ENCODE peak calls at places on chromosome 10, in eight cellular contexts. One of them, this sample, is unnamed.

GRCh38 chr10:43118631-43119415 is 19.4 kb upstream of the CSGALNACT2 start:
- DNase-seq in lower lobe of right lung: peak
- DNase-seq in left ventricle myocardium inferior: no peak
- DNase-seq in OCI-LY7: no peak
- DNase-seq in RWPE1: no peak
- DNase-seq in psoas muscle: no peak
- DNase-seq in neuronal stem cell: no peak
- DNase-seq in uterus: no peak
- DNase-seq in this sample: no peak

GRCh38 chr10:90286941-90287340 is 570.9 kb downstream of the HTR7 start:
- DNase-seq in lower lobe of right lung: no peak
- DNase-seq in left ventricle myocardium inferior: no peak
- DNase-seq in OCI-LY7: no peak
- DNase-seq in RWPE1: no peak
- DNase-seq in psoas muscle: no peak
- DNase-seq in neuronal stem cell: no peak
- DNase-seq in uterus: no peak
- DNase-seq in this sample: no peak

GRCh38 chr10:100836891-100837290 is 75.9 kb upstream of the SLF2 start:
- DNase-seq in lower lobe of right lung: no peak
- DNase-seq in left ventricle myocardium inferior: no peak
- DNase-seq in OCI-LY7: no peak
- DNase-seq in RWPE1: no peak
- DNase-seq in psoas muscle: no peak
- DNase-seq in neuronal stem cell: no peak
- DNase-seq in uterus: no peak
- DNase-seq in this sample: no peak

GRCh38 chr10:113303747-113304146 is 249.1 kb upstream of the HABP2 start:
- DNase-seq in lower lobe of right lung: no peak
- DNase-seq in left ventricle myocardium inferior: no peak
- DNase-seq in OCI-LY7: no peak
- DNase-seq in RWPE1: no peak
- DNase-seq in psoas muscle: no peak
- DNase-seq in neuronal stem cell: no peak
- DNase-seq in uterus: no peak
- DNase-seq in this sample: peak

GRCh38 chr10:119408969-119409371 is 133.5 kb downstream of the RGS10 start:
- DNase-seq in lower lobe of right lung: no peak
- DNase-seq in left ventricle myocardium inferior: no peak
- DNase-seq in OCI-LY7: no peak
- DNase-seq in RWPE1: no peak
- DNase-seq in psoas muscle: no peak
- DNase-seq in neuronal stem cell: no peak
- DNase-seq in uterus: peak
- DNase-seq in this sample: no peak

GRCh38 chr10:71225291-71226058 is 13.1 kb downstream of the UNC5B start:
- DNase-seq in lower lobe of right lung: no peak
- DNase-seq in left ventricle myocardium inferior: no peak
- DNase-seq in OCI-LY7: no peak
- DNase-seq in RWPE1: no peak
- DNase-seq in psoas muscle: no peak
- DNase-seq in neuronal stem cell: no peak
- DNase-seq in uterus: peak
- DNase-seq in this sample: no peak

GRCh38 chr10:105041956-105042355 is 400.9 kb downstream of the SORCS3 start:
- DNase-seq in lower lobe of right lung: no peak
- DNase-seq in left ventricle myocardium inferior: no peak
- DNase-seq in OCI-LY7: no peak
- DNase-seq in RWPE1: peak
- DNase-seq in psoas muscle: no peak
- DNase-seq in neuronal stem cell: no peak
- DNase-seq in uterus: no peak
- DNase-seq in this sample: peak

GRCh38 chr10:86402283-86402931 is 35.8 kb upstream of the GRID1 start:
- DNase-seq in lower lobe of right lung: no peak
- DNase-seq in left ventricle myocardium inferior: no peak
- DNase-seq in OCI-LY7: no peak
- DNase-seq in RWPE1: no peak
- DNase-seq in psoas muscle: no peak
- DNase-seq in neuronal stem cell: no peak
- DNase-seq in uterus: no peak
- DNase-seq in this sample: no peak

GRCh38 chr10:72244573-72245038 is 28.5 kb upstream of the ASCC1 start:
- DNase-seq in lower lobe of right lung: no peak
- DNase-seq in left ventricle myocardium inferior: peak
- DNase-seq in OCI-LY7: no peak
- DNase-seq in RWPE1: no peak
- DNase-seq in psoas muscle: no peak
- DNase-seq in neuronal stem cell: no peak
- DNase-seq in uterus: no peak
- DNase-seq in this sample: no peak

GRCh38 chr10:72240371-72240770 is 24.3 kb upstream of the ASCC1 start:
- DNase-seq in lower lobe of right lung: no peak
- DNase-seq in left ventricle myocardium inferior: peak
- DNase-seq in OCI-LY7: no peak
- DNase-seq in RWPE1: no peak
- DNase-seq in psoas muscle: no peak
- DNase-seq in neuronal stem cell: no peak
- DNase-seq in uterus: no peak
- DNase-seq in this sample: no peak

GRCh38 chr10:72243822-72244437 is 27.9 kb upstream of the ASCC1 start:
- DNase-seq in lower lobe of right lung: peak
- DNase-seq in left ventricle myocardium inferior: peak
- DNase-seq in OCI-LY7: no peak
- DNase-seq in RWPE1: no peak
- DNase-seq in psoas muscle: peak
- DNase-seq in neuronal stem cell: no peak
- DNase-seq in uterus: peak
- DNase-seq in this sample: peak

GRCh38 chr10:72241853-72242252 is 25.8 kb upstream of the ASCC1 start:
- DNase-seq in lower lobe of right lung: no peak
- DNase-seq in left ventricle myocardium inferior: peak
- DNase-seq in OCI-LY7: no peak
- DNase-seq in RWPE1: no peak
- DNase-seq in psoas muscle: no peak
- DNase-seq in neuronal stem cell: no peak
- DNase-seq in uterus: no peak
- DNase-seq in this sample: no peak

DNA sequence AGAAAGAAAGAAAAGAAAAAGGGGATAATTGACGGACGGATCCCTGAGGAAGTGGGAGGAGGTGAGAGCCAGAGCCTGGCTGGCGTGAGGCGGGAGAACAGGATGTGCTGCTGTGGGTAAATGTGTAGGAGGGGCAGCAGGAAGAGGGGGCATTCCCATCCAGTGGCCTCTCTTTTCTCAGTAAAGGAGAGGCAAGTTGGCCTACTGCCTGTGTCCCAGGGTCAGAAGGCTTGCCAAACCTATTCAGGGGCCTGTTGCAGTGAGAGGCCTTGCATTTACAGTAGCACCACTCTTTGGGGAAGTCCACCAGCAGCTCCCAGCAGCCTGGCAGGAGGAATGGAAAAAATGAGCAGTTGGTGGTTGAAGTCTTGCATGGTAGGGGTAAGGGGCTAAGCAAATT is 26.6 kb upstream of the ASCC1 start:
- DNase-seq in lower lobe of right lung: peak
- DNase-seq in left ventricle myocardium inferior: peak
- DNase-seq in OCI-LY7: no peak
- DNase-seq in RWPE1: no peak
- DNase-seq in psoas muscle: peak
- DNase-seq in neuronal stem cell: no peak
- DNase-seq in uterus: peak
- DNase-seq in this sample: no peak
- H3K27ac ChIP-seq in lower lobe of right lung: peak
- H3K27ac ChIP-seq in left ventricle myocardium inferior: peak
- H3K27ac ChIP-seq in OCI-LY7: no peak
- H3K27ac ChIP-seq in RWPE1: peak
- H3K27ac ChIP-seq in psoas muscle: peak
- H3K27ac ChIP-seq in neuronal stem cell: no peak
- H3K27ac ChIP-seq in uterus: peak
- H3K27ac ChIP-seq in this sample: peak

DNA sequence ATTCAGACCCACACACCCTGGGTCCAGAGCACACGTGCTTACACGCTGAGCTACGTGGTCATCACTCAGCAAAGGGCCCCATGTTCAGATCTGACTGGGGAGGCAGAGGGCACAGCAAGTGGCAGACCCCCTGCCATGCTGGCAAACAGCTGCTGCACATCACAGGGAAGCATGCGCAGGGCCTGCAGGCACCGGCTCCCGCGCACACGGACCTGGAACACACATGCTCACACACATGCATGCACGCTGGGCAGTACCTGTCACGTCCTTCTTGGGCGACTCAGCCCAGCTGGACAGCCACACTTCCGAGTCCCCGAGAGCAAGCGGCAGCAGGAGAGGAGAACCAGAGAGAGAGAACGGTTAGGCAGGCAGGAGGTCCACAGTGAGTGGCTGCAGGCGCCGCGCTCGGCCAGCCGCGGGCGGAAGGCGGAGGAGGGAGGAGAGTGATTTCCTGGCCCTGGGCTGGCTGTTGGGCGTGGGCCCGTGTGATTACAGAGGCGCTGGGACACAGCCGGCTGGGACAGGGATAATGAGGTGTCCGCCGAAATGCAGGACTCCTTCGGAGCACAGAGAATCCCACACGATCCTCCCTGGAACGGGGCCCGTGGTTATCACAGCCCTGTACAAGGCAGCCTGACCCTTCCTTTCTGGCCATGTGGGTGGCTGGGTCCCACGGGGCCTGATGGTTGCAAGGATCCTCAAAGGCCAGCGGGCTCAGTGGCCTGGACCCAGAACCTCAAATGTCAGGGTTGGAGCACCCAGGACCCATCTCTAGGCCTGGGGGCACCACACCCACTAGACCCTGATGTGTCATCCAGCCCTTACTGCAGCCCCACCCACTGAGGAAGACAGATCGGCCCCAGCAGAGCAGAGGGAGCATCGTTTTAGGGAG is 175.1 kb downstream of the NEURL1 start:
- DNase-seq in lower lobe of right lung: peak
- DNase-seq in left ventricle myocardium inferior: peak
- DNase-seq in OCI-LY7: no peak
- DNase-seq in RWPE1: peak
- DNase-seq in psoas muscle: peak
- DNase-seq in neuronal stem cell: no peak
- DNase-seq in uterus: peak
- DNase-seq in this sample: no peak
- H3K27ac ChIP-seq in lower lobe of right lung: peak
- H3K27ac ChIP-seq in left ventricle myocardium inferior: peak
- H3K27ac ChIP-seq in OCI-LY7: no peak
- H3K27ac ChIP-seq in RWPE1: peak
- H3K27ac ChIP-seq in psoas muscle: peak
- H3K27ac ChIP-seq in neuronal stem cell: no peak
- H3K27ac ChIP-seq in uterus: peak
- H3K27ac ChIP-seq in this sample: no peak

GRCh38 chr10:59323831-59324401 is 38.4 kb downstream of the FAM13C start:
- DNase-seq in lower lobe of right lung: no peak
- DNase-seq in left ventricle myocardium inferior: no peak
- DNase-seq in OCI-LY7: no peak
- DNase-seq in RWPE1: no peak
- DNase-seq in psoas muscle: no peak
- DNase-seq in neuronal stem cell: no peak
- DNase-seq in uterus: no peak
- DNase-seq in this sample: no peak

GRCh38 chr10:59322131-59322530 is 40.2 kb downstream of the FAM13C start:
- DNase-seq in lower lobe of right lung: no peak
- DNase-seq in left ventricle myocardium inferior: no peak
- DNase-seq in OCI-LY7: no peak
- DNase-seq in RWPE1: no peak
- DNase-seq in psoas muscle: no peak
- DNase-seq in neuronal stem cell: no peak
- DNase-seq in uterus: no peak
- DNase-seq in this sample: no peak

GRCh38 chr10:59325116-59325515 is 37.2 kb downstream of the FAM13C start:
- DNase-seq in lower lobe of right lung: no peak
- DNase-seq in left ventricle myocardium inferior: no peak
- DNase-seq in OCI-LY7: no peak
- DNase-seq in RWPE1: no peak
- DNase-seq in psoas muscle: no peak
- DNase-seq in neuronal stem cell: no peak
- DNase-seq in uterus: no peak
- DNase-seq in this sample: no peak

GRCh38 chr10:59324597-59324996 is 37.8 kb downstream of the FAM13C start:
- DNase-seq in lower lobe of right lung: no peak
- DNase-seq in left ventricle myocardium inferior: no peak
- DNase-seq in OCI-LY7: no peak
- DNase-seq in RWPE1: no peak
- DNase-seq in psoas muscle: no peak
- DNase-seq in neuronal stem cell: no peak
- DNase-seq in uterus: no peak
- DNase-seq in this sample: no peak

GRCh38 chr10:59323036-59323459 is 39.3 kb downstream of the FAM13C start:
- DNase-seq in lower lobe of right lung: no peak
- DNase-seq in left ventricle myocardium inferior: no peak
- DNase-seq in OCI-LY7: no peak
- DNase-seq in RWPE1: no peak
- DNase-seq in psoas muscle: peak
- DNase-seq in neuronal stem cell: no peak
- DNase-seq in uterus: no peak
- DNase-seq in this sample: no peak
- H3K27ac ChIP-seq in lower lobe of right lung: no peak
- H3K27ac ChIP-seq in left ventricle myocardium inferior: peak
- H3K27ac ChIP-seq in OCI-LY7: no peak
- H3K27ac ChIP-seq in RWPE1: no peak
- H3K27ac ChIP-seq in psoas muscle: peak
- H3K27ac ChIP-seq in neuronal stem cell: no peak
- H3K27ac ChIP-seq in uterus: no peak
- H3K27ac ChIP-seq in this sample: no peak

GRCh38 chr10:6219494-6219836 is 16.7 kb downstream of the PFKFB3 start:
- DNase-seq in lower lobe of right lung: no peak
- DNase-seq in left ventricle myocardium inferior: no peak
- DNase-seq in OCI-LY7: no peak
- DNase-seq in RWPE1: no peak
- DNase-seq in psoas muscle: no peak
- DNase-seq in neuronal stem cell: no peak
- DNase-seq in uterus: no peak
- DNase-seq in this sample: no peak

GRCh38 chr10:6216916-6217315 is 14.2 kb downstream of the PFKFB3 start:
- DNase-seq in lower lobe of right lung: no peak
- DNase-seq in left ventricle myocardium inferior: no peak
- DNase-seq in OCI-LY7: no peak
- DNase-seq in RWPE1: no peak
- DNase-seq in psoas muscle: no peak
- DNase-seq in neuronal stem cell: no peak
- DNase-seq in uterus: no peak
- DNase-seq in this sample: no peak

GRCh38 chr10:6220418-6221191 is 17.9 kb downstream of the PFKFB3 start:
- DNase-seq in lower lobe of right lung: no peak
- DNase-seq in left ventricle myocardium inferior: no peak
- DNase-seq in OCI-LY7: no peak
- DNase-seq in RWPE1: no peak
- DNase-seq in psoas muscle: no peak
- DNase-seq in neuronal stem cell: no peak
- DNase-seq in uterus: no peak
- DNase-seq in this sample: no peak

GRCh38 chr10:6217621-6218020 is 14.9 kb downstream of the PFKFB3 start:
- DNase-seq in lower lobe of right lung: no peak
- DNase-seq in left ventricle myocardium inferior: no peak
- DNase-seq in OCI-LY7: no peak
- DNase-seq in RWPE1: no peak
- DNase-seq in psoas muscle: no peak
- DNase-seq in neuronal stem cell: no peak
- DNase-seq in uterus: no peak
- DNase-seq in this sample: no peak

DNA sequence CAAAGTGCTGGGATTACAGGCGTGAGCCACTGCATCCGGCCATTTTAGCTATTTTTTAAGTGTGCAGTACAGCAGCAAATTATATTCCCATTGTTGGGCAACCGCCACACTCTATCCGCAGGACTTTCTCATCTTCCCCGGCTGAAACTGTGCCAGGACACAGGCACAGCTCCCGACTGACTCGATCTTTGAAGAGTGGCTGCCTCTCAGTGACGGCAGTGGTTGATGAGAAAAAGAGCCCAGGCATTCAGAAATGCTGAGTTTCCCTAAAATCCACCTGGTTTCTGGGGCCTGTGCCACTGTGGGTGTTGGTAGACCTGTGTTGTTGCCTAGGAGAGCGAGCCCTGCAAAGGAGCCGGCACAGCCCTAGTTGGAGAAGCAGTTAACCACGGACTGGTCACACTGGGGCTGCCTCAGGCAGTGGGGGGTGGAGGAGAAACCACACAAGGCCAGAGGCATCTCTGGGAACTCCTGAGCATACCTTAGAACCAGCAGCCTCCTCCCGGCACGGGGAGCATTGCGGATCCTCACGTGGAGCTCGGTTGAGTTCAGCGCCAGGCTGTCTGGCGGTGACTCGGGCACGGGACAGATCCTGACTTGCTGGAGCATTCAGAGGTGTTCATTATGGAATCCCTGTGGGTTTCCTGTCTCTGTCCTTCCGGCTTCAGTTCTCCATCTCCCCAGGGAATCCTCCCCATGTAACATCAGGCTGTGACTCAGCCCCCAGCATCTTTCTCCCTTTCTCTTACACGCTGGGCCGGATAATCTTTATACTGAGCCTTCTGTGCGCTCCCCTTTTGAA is 16.2 kb downstream of the PFKFB3 start:
- DNase-seq in lower lobe of right lung: no peak
- DNase-seq in left ventricle myocardium inferior: no peak
- DNase-seq in OCI-LY7: no peak
- DNase-seq in RWPE1: peak
- DNase-seq in psoas muscle: no peak
- DNase-seq in neuronal stem cell: peak
- DNase-seq in uterus: no peak
- DNase-seq in this sample: peak
- H3K27ac ChIP-seq in lower lobe of right lung: no peak
- H3K27ac ChIP-seq in left ventricle myocardium inferior: no peak
- H3K27ac ChIP-seq in OCI-LY7: no peak
- H3K27ac ChIP-seq in RWPE1: peak
- H3K27ac ChIP-seq in psoas muscle: peak
- H3K27ac ChIP-seq in neuronal stem cell: peak
- H3K27ac ChIP-seq in uterus: no peak
- H3K27ac ChIP-seq in this sample: peak

This sample was measured in mammary epithelial cell.